ENCODE peak calls at places on chromosome 13, in six cellular contexts. B is left ventricle myocardium inferior, Y is fibroblast of the aortic adventitia, N is colonic mucosa, F is fibroblast of pulmonary artery, J is lower leg skin. L is an unnamed sample.

GRCh38 chr13:63446329-63446728 is 2030.7 kb upstream of the PCDH20 start:
- DNase-seq in B (no peak), Y (no peak), N (no peak), F (no peak), J (no peak), L (no peak)

GRCh38 chr13:104962411-104962810 is 1573.1 kb downstream of the EFNB2 start:
- DNase-seq in B (no peak), Y (no peak), N (no peak), F (no peak), J (no peak), L (no peak)

GRCh38 chr13:27001705-27002104 is 169.9 kb downstream of the USP12 start:
- DNase-seq in B (no peak), Y (no peak), N (no peak), F (no peak), J (no peak), L (no peak)

GRCh38 chr13:105957769-105958438 is 577.6 kb downstream of the EFNB2 start:
- DNase-seq in B (no peak), Y (no peak), N (no peak), F (no peak), J (no peak), L (no peak)

GRCh38 chr13:105502193-105502592 is 1033.3 kb downstream of the EFNB2 start:
- DNase-seq in B (no peak), Y (no peak), N (no peak), F (no peak), J (no peak), L (no peak)

GRCh38 chr13:48320396-48320790 is 16.8 kb downstream of the RB1 start:
- DNase-seq in B (no peak), Y (no peak), N (no peak), F (no peak), J (no peak), L (no peak)

GRCh38 chr13:49066856-49067255 is 91.1 kb downstream of the FNDC3A start:
- DNase-seq in B (no peak), Y (no peak), N (no peak), F (no peak), J (no peak), L (no peak)

GRCh38 chr13:76965759-76966421 is 17.6 kb downstream of the ACOD1 start:
- DNase-seq in B (peak), Y (peak), N (peak), F (peak), J (peak), L (no peak)

GRCh38 chr13:109371066-109371465 is 415.3 kb downstream of the IRS2 start:
- DNase-seq in B (no peak), Y (no peak), N (no peak), F (no peak), J (no peak), L (no peak)

GRCh38 chr13:94345374-94346195 is 133.9 kb downstream of the DCT start:
- DNase-seq in B (no peak), Y (peak), N (no peak), F (peak), J (no peak), L (no peak)

GRCh38 chr13:91313103-91313502 is 34.4 kb upstream of the MIR17HG start:
- DNase-seq in B (no peak), Y (peak), N (no peak), F (peak), J (no peak), L (peak)

GRCh38 chr13:80235559-80236296 is 105.2 kb downstream of the SPRY2 start:
- DNase-seq in B (no peak), Y (no peak), N (peak), F (peak), J (no peak), L (no peak)

GRCh38 chr13:25717798-25718197 is 334.0 kb downstream of the SHISA2 start:
- DNase-seq in B (no peak), Y (no peak), N (no peak), F (no peak), J (no peak), L (no peak)

GRCh38 chr13:75715598-75716523 is 79.7 kb downstream of the LMO7 start:
- DNase-seq in B (no peak), Y (peak), N (no peak), F (peak), J (no peak), L (peak)

GRCh38 chr13:113551081-113552000 is 33.2 kb upstream of the TFDP1 start:
- DNase-seq in B (no peak), Y (no peak), N (peak), F (no peak), J (no peak), L (no peak)

GRCh38 chr13:97106323-97106722 is 112.0 kb upstream of the OXGR1 start:
- DNase-seq in B (no peak), Y (no peak), N (no peak), F (no peak), J (no peak), L (no peak)

GRCh38 chr13:113770441-113770840 is 11.4 kb downstream of the TMEM255B start:
- DNase-seq in B (no peak), Y (no peak), N (no peak), F (no peak), J (no peak), L (no peak)

GRCh38 chr13:67343777-67344176 is 113.6 kb upstream of the PCDH9 start:
- DNase-seq in B (no peak), Y (no peak), N (no peak), F (no peak), J (no peak), L (no peak)

GRCh38 chr13:36057041-36057440 is 74.1 kb downstream of the DCLK1 start:
- DNase-seq in B (no peak), Y (no peak), N (no peak), F (peak), J (no peak), L (no peak)

GRCh38 chr13:75607447-75607846 is 28.7 kb upstream of the LMO7 start:
- DNase-seq in B (no peak), Y (no peak), N (no peak), F (no peak), J (no peak), L (no peak)

GRCh38 chr13:93744886-93745285 is 518.3 kb downstream of the GPC6 start:
- DNase-seq in B (no peak), Y (no peak), N (no peak), F (no peak), J (no peak), L (no peak)

GRCh38 chr13:20666948-20667347 is 36.6 kb upstream of the IL17D start:
- DNase-seq in B (no peak), Y (no peak), N (no peak), F (no peak), J (no peak), L (no peak)

GRCh38 chr13:53198699-53199098 is 170.1 kb downstream of the OLFM4 start:
- DNase-seq in B (no peak), Y (no peak), N (no peak), F (no peak), J (no peak), L (no peak)

GRCh38 chr13:95354680-95355487 is 53.6 kb upstream of the ABCC4 start:
- DNase-seq in B (no peak), Y (no peak), N (no peak), F (peak), J (no peak), L (no peak)

GRCh38 chr13:32323912-32324311 is 8.6 kb downstream of the BRCA2 start:
- DNase-seq in B (no peak), Y (peak), N (no peak), F (peak), J (no peak), L (peak)

GRCh38 chr13:92355213-92355612 is 871.4 kb upstream of the GPC6 start:
- DNase-seq in B (no peak), Y (peak), N (peak), F (peak), J (no peak), L (no peak)
- TF ChIP-seq CTCF in B (peak), Y (peak), N (no peak), F (peak), J (no peak), L (peak)

GRCh38 chr13:41428155-41428554 is 29.2 kb upstream of the RGCC start:
- DNase-seq in B (no peak), Y (no peak), N (peak), F (peak), J (no peak), L (no peak)
- H3K4me3 ChIP-seq in B (peak), Y (peak), N (no peak), F (peak), J (no peak), L (no peak)

GRCh38 chr13:37069597-37070103 is 10.2 kb upstream of the SUPT20H start:
- DNase-seq in B (no peak), Y (no peak), N (no peak), F (no peak), J (no peak), L (no peak)

GRCh38 chr13:37070956-37071355 is 11.5 kb upstream of the SUPT20H start:
- DNase-seq in B (no peak), Y (peak), N (no peak), F (no peak), J (no peak), L (no peak)

GRCh38 chr13:37067874-37068273 is 8.4 kb upstream of the SUPT20H start:
- DNase-seq in B (no peak), Y (no peak), N (no peak), F (no peak), J (no peak), L (no peak)

GRCh38 chr13:37070145-37070695 is 10.7 kb upstream of the SUPT20H start:
- DNase-seq in B (no peak), Y (no peak), N (no peak), F (no peak), J (no peak), L (no peak)

DNA sequence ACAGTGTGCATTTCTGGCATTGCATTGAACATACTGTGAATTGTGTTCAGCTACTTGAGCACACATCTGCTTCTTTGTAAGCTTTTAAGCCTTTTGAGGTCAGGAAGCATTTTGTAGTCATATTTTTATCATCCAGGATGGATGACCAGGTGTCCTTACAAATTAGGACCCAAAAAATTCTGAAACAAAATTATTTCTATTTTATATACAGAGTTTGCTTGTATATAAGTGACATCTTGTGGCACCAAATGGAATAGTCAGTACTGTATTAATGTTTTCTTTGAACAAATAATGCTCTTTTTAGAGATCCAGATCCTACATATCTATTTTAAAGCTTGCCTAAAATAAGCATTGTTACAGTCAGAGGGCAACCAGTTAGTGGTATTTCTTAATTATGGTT is 9.5 kb upstream of the SUPT20H start:
- DNase-seq in B (no peak), Y (peak), N (no peak), F (peak), J (no peak), L (no peak)
- TF ChIP-seq CTCF in B (peak), Y (peak), N (peak), F (peak), J (no peak), L (no peak)

DNA sequence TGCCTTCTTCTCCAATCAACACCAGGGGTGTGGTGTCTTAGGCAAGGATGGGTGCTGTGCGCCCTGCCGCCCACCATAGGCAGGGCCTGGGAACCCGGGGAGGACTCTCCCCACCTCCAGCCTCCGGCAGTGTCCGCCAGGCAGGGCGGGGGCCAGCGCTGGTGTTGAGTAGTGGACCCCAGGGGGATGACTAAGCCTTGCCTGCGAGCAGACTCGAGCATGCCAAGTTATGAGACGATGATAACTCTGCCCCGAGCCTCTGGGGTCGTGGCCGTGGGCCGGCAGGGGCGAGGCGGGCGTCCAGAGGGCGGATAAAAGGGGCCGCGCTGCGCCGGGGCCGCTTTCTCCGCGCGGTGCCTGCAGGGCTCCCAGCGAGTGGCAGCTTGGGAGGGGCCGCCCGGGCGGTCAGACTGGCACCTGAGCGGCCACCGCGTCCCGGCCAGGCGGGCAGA is at the start of gene MEDAG:
- DNase-seq in B (peak), Y (peak), N (peak), F (peak), J (peak), L (no peak)
- H3K4me3 ChIP-seq in B (peak), Y (peak), N (peak), F (peak), J (peak), L (peak)

GRCh38 chr13:51935326-51936171 is 73.8 kb downstream of the CCDC70 start:
- DNase-seq in B (no peak), Y (no peak), N (peak), F (peak), J (no peak), L (no peak)
- TF ChIP-seq CTCF in B (peak), Y (no peak), N (peak), F (peak), J (no peak), L (peak)

DNA sequence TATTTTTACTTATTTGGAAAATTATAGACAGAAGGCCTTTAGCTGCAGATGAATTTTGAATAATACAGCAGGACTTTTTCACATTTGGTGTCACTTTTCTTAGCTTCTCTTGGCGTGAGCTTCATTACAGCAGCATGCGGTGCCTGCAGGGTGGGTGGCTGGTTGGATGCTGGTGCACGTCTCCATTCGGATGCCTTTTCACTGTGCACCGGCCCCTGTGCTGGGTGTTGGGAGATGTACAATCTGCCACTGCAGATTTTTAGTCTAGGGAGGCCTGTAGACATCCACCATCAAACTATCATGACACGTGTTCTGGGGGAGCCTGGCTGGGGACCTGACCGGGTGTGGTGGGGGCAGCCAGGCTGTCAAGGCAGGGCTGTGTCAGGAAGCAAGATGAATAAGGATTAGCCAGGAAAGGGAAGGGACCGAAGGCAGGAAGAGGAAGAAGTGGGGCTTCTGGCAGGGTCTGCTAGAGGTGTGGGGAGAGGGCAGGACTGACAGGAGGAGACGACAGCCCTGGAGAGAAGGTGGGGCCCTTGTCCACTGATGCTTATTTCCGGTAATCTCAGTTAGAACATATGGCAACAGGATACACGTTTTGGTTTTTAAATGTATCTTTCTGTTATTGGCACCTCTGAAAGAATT is 88.8 kb downstream of the ARHGEF7 start:
- DNase-seq in B (no peak), Y (no peak), N (no peak), F (no peak), J (no peak), L (no peak)
- H3K4me3 ChIP-seq in B (peak), Y (peak), N (no peak), F (peak), J (no peak), L (no peak)

GRCh38 chr13:102394158-102395053 is 7.4 kb downstream of the FGF14 start:
- DNase-seq in B (peak), Y (peak), N (peak), F (peak), J (peak), L (peak)
- TF ChIP-seq CTCF in B (peak), Y (peak), N (no peak), F (no peak), J (no peak), L (peak)

GRCh38 chr13:74132152-74132767 is 1.9 kb downstream of the KLF12 start:
- DNase-seq in B (no peak), Y (peak), N (no peak), F (peak), J (no peak), L (no peak)

GRCh38 chr13:74129500-74130144 is 4.6 kb downstream of the KLF12 start:
- DNase-seq in B (peak), Y (peak), N (peak), F (no peak), J (no peak), L (no peak)

GRCh38 chr13:74132768-74133656 is 1.2 kb downstream of the KLF12 start:
- DNase-seq in B (peak), Y (no peak), N (peak), F (peak), J (no peak), L (no peak)

GRCh38 chr13:74131206-74131605 is 3.0 kb downstream of the KLF12 start:
- DNase-seq in B (no peak), Y (peak), N (no peak), F (no peak), J (no peak), L (no peak)

GRCh38 chr13:74128171-74128767 is 5.9 kb downstream of the KLF12 start:
- DNase-seq in B (no peak), Y (peak), N (no peak), F (peak), J (no peak), L (no peak)
- H3K4me3 ChIP-seq in B (no peak), Y (no peak), N (no peak), F (no peak), J (no peak), L (no peak)